ENCODE peak calls at places on chromosome 13, in six cellular contexts. One of them, this sample, is unnamed.
A peak's percentile ranks its signal among the peaks of the same experiment; 100 is the strongest.

GRCh38 chr13:102510072-102510471 is 86.7 kb upstream of the TPP2 start:
- DNase-seq in trophoblast cell: no peak
- DNase-seq in mesenchymal stem cell: no peak
- DNase-seq in H1: no peak
- DNase-seq in neuronal stem cell: no peak
- DNase-seq in IMR-90: no peak
- DNase-seq in this sample: no peak

GRCh38 chr13:78121459-78122348 is 203.1 kb upstream of the EDNRB start:
- DNase-seq in mesenchymal stem cell: peak; percentile 61
- DNase-seq in IMR-90: peak; percentile 70
- DNase-seq in trophoblast cell: peak; percentile 12
- DNase-seq in H1: no peak
- DNase-seq in neuronal stem cell: peak; percentile 52
- DNase-seq in this sample: no peak

GRCh38 chr13:113220141-113220598 is 10.8 kb downstream of the CUL4A start:
- DNase-seq in mesenchymal stem cell: no peak
- DNase-seq in neuronal stem cell: no peak
- DNase-seq in IMR-90: no peak
- DNase-seq in H1: no peak
- DNase-seq in trophoblast cell: no peak
- DNase-seq in this sample: no peak

GRCh38 chr13:107824636-107825035 is 390.7 kb downstream of the LIG4 start:
- DNase-seq in neuronal stem cell: no peak
- DNase-seq in trophoblast cell: no peak
- DNase-seq in mesenchymal stem cell: no peak
- DNase-seq in H1: no peak
- DNase-seq in IMR-90: no peak
- DNase-seq in this sample: no peak

GRCh38 chr13:74290324-74290773 is 156.1 kb upstream of the KLF12 start:
- DNase-seq in IMR-90: peak; percentile 79
- DNase-seq in trophoblast cell: no peak
- DNase-seq in H1: no peak
- DNase-seq in neuronal stem cell: peak; percentile 54
- DNase-seq in mesenchymal stem cell: peak; percentile 61
- DNase-seq in this sample: peak; percentile 79

GRCh38 chr13:73399347-73400216 is 340.8 kb downstream of the KLF5 start:
- DNase-seq in mesenchymal stem cell: no peak
- DNase-seq in trophoblast cell: peak; percentile 3
- DNase-seq in IMR-90: no peak
- DNase-seq in H1: no peak
- DNase-seq in neuronal stem cell: no peak
- DNase-seq in this sample: no peak

GRCh38 chr13:36323951-36324566 is 22.1 kb downstream of the SPART start:
- DNase-seq in neuronal stem cell: no peak
- DNase-seq in mesenchymal stem cell: peak; percentile 92
- DNase-seq in trophoblast cell: peak; percentile 97
- DNase-seq in IMR-90: peak; percentile 52
- DNase-seq in H1: no peak
- DNase-seq in this sample: no peak

GRCh38 chr13:49976314-49977258 is 20.3 kb upstream of the TRIM13 start:
- DNase-seq in H1: no peak
- DNase-seq in neuronal stem cell: peak; percentile 71
- DNase-seq in IMR-90: peak; percentile 70
- DNase-seq in mesenchymal stem cell: peak; percentile 68
- DNase-seq in trophoblast cell: peak; percentile 67
- DNase-seq in this sample: peak; percentile 70

GRCh38 chr13:44249439-44249838 is 124.2 kb upstream of the SERP2 start:
- DNase-seq in trophoblast cell: no peak
- DNase-seq in H1: no peak
- DNase-seq in mesenchymal stem cell: peak; percentile 70
- DNase-seq in neuronal stem cell: no peak
- DNase-seq in IMR-90: peak; percentile 77
- DNase-seq in this sample: no peak

GRCh38 chr13:23610966-23611486 is 40.8 kb downstream of the TNFRSF19 start:
- DNase-seq in mesenchymal stem cell: no peak
- DNase-seq in trophoblast cell: no peak
- DNase-seq in IMR-90: peak; percentile 53
- DNase-seq in H1: no peak
- DNase-seq in neuronal stem cell: no peak
- DNase-seq in this sample: no peak

GRCh38 chr13:83286737-83287136 is 595.5 kb downstream of the SLITRK1 start:
- DNase-seq in IMR-90: peak; percentile 33
- DNase-seq in trophoblast cell: no peak
- DNase-seq in H1: no peak
- DNase-seq in mesenchymal stem cell: no peak
- DNase-seq in neuronal stem cell: no peak
- DNase-seq in this sample: no peak

GRCh38 chr13:58792854-58793253 is 1161.3 kb downstream of the PCDH17 start:
- DNase-seq in mesenchymal stem cell: no peak
- DNase-seq in H1: no peak
- DNase-seq in trophoblast cell: no peak
- DNase-seq in IMR-90: no peak
- DNase-seq in neuronal stem cell: no peak
- DNase-seq in this sample: no peak

GRCh38 chr13:56347014-56347413 is 793.7 kb upstream of the PRR20A start:
- DNase-seq in neuronal stem cell: no peak
- DNase-seq in trophoblast cell: no peak
- DNase-seq in mesenchymal stem cell: no peak
- DNase-seq in H1: no peak
- DNase-seq in IMR-90: no peak
- DNase-seq in this sample: no peak

GRCh38 chr13:92838786-92839185 is 387.8 kb upstream of the GPC6 start:
- DNase-seq in IMR-90: peak; percentile 94
- DNase-seq in neuronal stem cell: no peak
- DNase-seq in H1: no peak
- DNase-seq in mesenchymal stem cell: peak; percentile 85
- DNase-seq in trophoblast cell: no peak
- DNase-seq in this sample: no peak

GRCh38 chr13:96075953-96076543 is 13.9 kb upstream of the HS6ST3 start:
- DNase-seq in mesenchymal stem cell: peak; percentile 30
- DNase-seq in trophoblast cell: no peak
- DNase-seq in H1: no peak
- DNase-seq in neuronal stem cell: no peak
- DNase-seq in IMR-90: peak; percentile 23
- DNase-seq in this sample: no peak

GRCh38 chr13:27171830-27172494 is 351 bp upstream of the USP12 start:
- DNase-seq in H1: no peak
- DNase-seq in neuronal stem cell: peak; percentile 86
- DNase-seq in IMR-90: peak; percentile 90
- DNase-seq in mesenchymal stem cell: peak; percentile 90
- DNase-seq in trophoblast cell: peak; percentile 91
- DNase-seq in this sample: peak; percentile 85

GRCh38 chr13:93689333-93689732 is 462.7 kb downstream of the GPC6 start:
- DNase-seq in trophoblast cell: no peak
- DNase-seq in mesenchymal stem cell: peak; percentile 33
- DNase-seq in neuronal stem cell: no peak
- DNase-seq in H1: no peak
- DNase-seq in IMR-90: peak; percentile 65
- DNase-seq in this sample: no peak

GRCh38 chr13:59750860-59751259 is 412.9 kb downstream of the DIAPH3 start:
- DNase-seq in IMR-90: peak; percentile 57
- DNase-seq in neuronal stem cell: peak; percentile 83
- DNase-seq in trophoblast cell: no peak
- DNase-seq in H1: peak; percentile 31
- DNase-seq in mesenchymal stem cell: peak; percentile 72
- DNase-seq in this sample: peak; percentile 74

GRCh38 chr13:22648325-22648758 is 532.4 kb upstream of the SGCG start:
- DNase-seq in mesenchymal stem cell: no peak
- DNase-seq in H1: no peak
- DNase-seq in trophoblast cell: no peak
- DNase-seq in IMR-90: no peak
- DNase-seq in neuronal stem cell: no peak
- DNase-seq in this sample: peak; percentile 34

GRCh38 chr13:30395192-30396158 is 26.8 kb upstream of the UBE2L5 start:
- DNase-seq in IMR-90: peak; percentile 93
- DNase-seq in neuronal stem cell: peak; percentile 31
- DNase-seq in mesenchymal stem cell: peak; percentile 95
- DNase-seq in H1: no peak
- DNase-seq in trophoblast cell: peak; percentile 78
- DNase-seq in this sample: peak; percentile 76

GRCh38 chr13:48600374-48601364 is 53.1 kb upstream of the CYSLTR2 start:
- DNase-seq in trophoblast cell: peak; percentile 87
- DNase-seq in IMR-90: peak; percentile 71
- DNase-seq in mesenchymal stem cell: peak; percentile 59
- DNase-seq in H1: no peak
- DNase-seq in neuronal stem cell: no peak
- DNase-seq in this sample: no peak
- H2BK120ac ChIP-seq in trophoblast cell: peak overlapping the region; percentile 93
- H2BK120ac ChIP-seq in IMR-90: no peak overlapping the region
- H2BK120ac ChIP-seq in mesenchymal stem cell: no peak overlapping the region
- H2BK120ac ChIP-seq in H1: no peak overlapping the region
- H2BK120ac ChIP-seq in neuronal stem cell: no peak overlapping the region
- H2BK120ac ChIP-seq in this sample: no peak overlapping the region

GRCh38 chr13:45340422-45341033 is 455 bp downstream of the TPT1 start:
- DNase-seq in mesenchymal stem cell: peak; percentile 94
- DNase-seq in IMR-90: peak; percentile 91
- DNase-seq in trophoblast cell: peak; percentile 84
- DNase-seq in neuronal stem cell: peak; percentile 72
- DNase-seq in H1: no peak
- DNase-seq in this sample: peak; percentile 72

GRCh38 chr13:45339399-45339798 is 1.6 kb downstream of the TPT1 start:
- DNase-seq in H1: no peak
- DNase-seq in trophoblast cell: no peak
- DNase-seq in mesenchymal stem cell: no peak
- DNase-seq in neuronal stem cell: no peak
- DNase-seq in IMR-90: no peak
- DNase-seq in this sample: no peak

GRCh38 chr13:45341799-45342584 is 1.0 kb upstream of the TPT1 start:
- DNase-seq in trophoblast cell: peak; percentile 49
- DNase-seq in H1: no peak
- DNase-seq in IMR-90: no peak
- DNase-seq in mesenchymal stem cell: peak; percentile 62
- DNase-seq in neuronal stem cell: no peak
- DNase-seq in this sample: no peak

GRCh38 chr13:45339867-45340266 is 1.1 kb downstream of the TPT1 start:
- DNase-seq in IMR-90: no peak
- DNase-seq in trophoblast cell: no peak
- DNase-seq in mesenchymal stem cell: no peak
- DNase-seq in neuronal stem cell: no peak
- DNase-seq in H1: no peak
- DNase-seq in this sample: no peak

DNA sequence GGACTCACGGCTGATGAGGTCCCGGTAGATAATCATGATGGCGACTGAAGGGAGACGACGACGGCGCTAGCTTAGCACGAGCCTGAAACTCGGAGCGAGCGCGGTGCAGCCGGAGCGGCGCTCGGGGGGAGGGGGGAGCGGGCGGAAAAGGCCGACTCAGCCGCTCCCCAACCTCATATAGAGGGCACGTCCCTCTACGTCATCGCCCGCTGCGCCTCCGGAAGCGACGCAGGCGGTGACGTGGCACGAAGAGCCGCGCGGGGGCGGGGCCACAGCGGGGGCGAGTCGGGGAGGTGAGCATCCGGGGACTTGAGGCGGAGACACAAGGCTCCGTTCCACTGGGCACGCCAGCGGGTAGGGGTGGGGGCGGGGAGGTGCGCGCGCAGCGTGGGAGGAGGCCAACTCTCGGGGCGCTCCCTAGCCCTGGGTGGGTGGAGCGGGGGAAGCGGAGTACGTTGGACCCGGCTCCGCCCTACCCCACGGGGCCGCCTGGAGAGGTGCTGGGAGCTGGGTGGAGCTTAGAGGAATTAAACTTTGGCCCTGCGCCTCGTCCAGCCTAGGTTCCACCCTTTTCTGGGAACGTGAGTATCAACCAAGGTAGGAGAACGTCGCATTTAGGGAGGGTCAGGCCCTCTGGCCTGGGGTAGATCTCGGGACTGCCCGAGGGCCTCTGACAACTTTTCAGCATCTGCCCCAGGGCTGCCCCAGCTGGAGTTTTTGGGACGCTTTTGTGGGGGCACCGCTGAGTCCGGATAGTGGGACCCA is at the start of gene TPT1:
- DNase-seq in IMR-90: peak; percentile 98
- DNase-seq in trophoblast cell: peak; percentile 98
- DNase-seq in neuronal stem cell: peak; percentile 98
- DNase-seq in H1: peak; percentile 98
- DNase-seq in mesenchymal stem cell: peak; percentile 98
- DNase-seq in this sample: peak; percentile 99
- H2BK5ac ChIP-seq in IMR-90: peak within 1 kb of the TSS; percentile 97
- H2BK5ac ChIP-seq in trophoblast cell: peak within 1 kb of the TSS; percentile 98
- H2BK5ac ChIP-seq in neuronal stem cell: peak within 1 kb of the TSS; percentile 95
- H2BK5ac ChIP-seq in H1: peak within 1 kb of the TSS; percentile 98
- H2BK5ac ChIP-seq in mesenchymal stem cell: peak within 1 kb of the TSS; percentile 99
- H2BK5ac ChIP-seq in this sample: no peak within 1 kb of the TSS

DNA sequence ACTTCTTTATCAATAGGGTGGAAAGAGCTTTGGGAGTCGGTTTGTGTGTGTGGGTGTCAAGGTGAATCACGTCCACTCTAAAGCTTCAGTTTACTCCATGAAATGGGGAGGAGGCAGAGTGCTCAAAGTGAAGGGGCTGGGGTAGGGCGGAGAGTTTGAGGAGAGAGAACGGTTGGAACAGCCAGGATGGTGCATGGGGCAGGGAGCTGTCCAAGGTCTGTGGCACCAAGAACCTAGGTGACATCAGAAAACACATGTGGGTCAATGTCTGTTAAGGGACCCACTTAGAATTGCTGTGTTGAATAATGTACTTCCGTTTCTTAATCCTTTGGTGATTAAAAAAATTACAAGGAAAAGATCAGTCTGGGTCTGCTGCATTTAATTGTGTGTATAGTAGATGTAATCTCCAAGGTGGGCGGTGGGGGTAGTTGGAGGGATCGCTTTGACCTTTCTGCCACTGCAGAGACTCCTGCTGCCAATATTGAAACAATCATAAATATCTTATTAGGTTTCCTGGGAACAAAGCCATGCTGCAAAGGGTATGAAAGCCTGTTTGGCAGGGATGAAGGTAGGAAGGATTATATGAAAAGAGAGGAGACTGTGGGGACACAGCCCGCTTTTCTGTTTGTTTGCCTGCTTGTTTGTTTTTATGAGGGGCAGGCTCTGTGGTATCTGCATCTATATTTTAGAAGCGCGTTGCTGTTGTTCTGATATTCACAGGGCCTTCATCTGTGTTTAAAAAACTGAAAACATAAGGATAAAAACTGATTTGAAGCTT is 122.3 kb downstream of the ATP8A2 start:
- DNase-seq in mesenchymal stem cell: no peak
- DNase-seq in H1: no peak
- DNase-seq in neuronal stem cell: no peak
- DNase-seq in IMR-90: no peak
- DNase-seq in trophoblast cell: no peak
- DNase-seq in this sample: peak; percentile 52
- H4K91ac ChIP-seq in mesenchymal stem cell: no peak overlapping the region
- H4K91ac ChIP-seq in H1: no peak overlapping the region
- H4K91ac ChIP-seq in neuronal stem cell: no peak overlapping the region
- H4K91ac ChIP-seq in IMR-90: no peak overlapping the region
- H4K91ac ChIP-seq in trophoblast cell: no peak overlapping the region
- H4K91ac ChIP-seq in this sample: no peak overlapping the region

DNA sequence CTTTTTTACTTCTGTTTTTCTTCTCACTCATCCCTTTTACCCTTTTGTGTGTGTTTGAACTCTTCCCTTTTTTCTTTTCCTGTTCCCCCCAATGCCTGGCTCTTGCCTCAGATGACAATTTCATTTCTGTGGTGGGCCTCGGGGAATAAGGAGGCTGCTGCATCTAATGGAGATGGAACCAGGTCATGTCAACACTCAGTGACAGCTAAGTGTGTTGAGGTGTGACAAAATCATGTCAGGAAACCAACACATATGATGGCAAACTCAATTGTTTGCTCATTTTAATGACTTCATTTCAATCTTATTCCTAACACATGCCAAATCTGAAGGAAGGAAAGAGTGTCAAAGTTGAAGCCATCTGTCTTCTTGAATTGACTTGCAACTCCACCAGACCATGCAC is 36.7 kb downstream of the TNFSF11 start:
- DNase-seq in mesenchymal stem cell: no peak
- DNase-seq in trophoblast cell: no peak
- DNase-seq in H1: no peak
- DNase-seq in IMR-90: no peak
- DNase-seq in neuronal stem cell: no peak
- DNase-seq in this sample: no peak
- H2BK120ac ChIP-seq in mesenchymal stem cell: no peak overlapping the region
- H2BK120ac ChIP-seq in trophoblast cell: no peak overlapping the region
- H2BK120ac ChIP-seq in H1: no peak overlapping the region
- H2BK120ac ChIP-seq in IMR-90: no peak overlapping the region
- H2BK120ac ChIP-seq in neuronal stem cell: no peak overlapping the region
- H2BK120ac ChIP-seq in this sample: no peak overlapping the region